ENCODE peak calls at places on chromosomes 11 and 22, in nine cellular contexts. D, Q, U, I, L, B, O, H and G are unnamed samples.

GRCh38 chr11:118892515-118892914 is 8.8 kb downstream of the CXCR5 start:
- DNase-seq in D (no peak), Q (no peak), U (no peak), I (no peak), L (no peak), B (no peak), O (no peak), H (no peak), G (peak)

GRCh38 chr22:39589880-39590279 is 19.3 kb downstream of the CACNA1I start:
- DNase-seq in D (no peak), Q (no peak), U (no peak), I (no peak), L (no peak), B (peak), O (no peak), H (no peak), G (no peak)

GRCh38 chr11:3745161-3745560 is 52.2 kb downstream of the NUP98 start:
- DNase-seq in D (no peak), Q (no peak), U (no peak), I (no peak), L (no peak), B (no peak), O (no peak), H (no peak), G (no peak)

GRCh38 chr22:30427871-30428270 is 2.3 kb downstream of the MTFP1 start:
- DNase-seq in D (no peak), Q (no peak), U (no peak), I (no peak), L (no peak), B (no peak), O (no peak), H (no peak), G (peak)

GRCh38 chr11:64865286-64866172 is 12.9 kb downstream of the EHD1 start:
- DNase-seq in D (peak), Q (no peak), U (no peak), I (peak), L (no peak), B (no peak), O (no peak), H (no peak), G (peak)

GRCh38 chr11:84236436-84236835 is 950.3 kb upstream of the CCDC90B start:
- DNase-seq in D (no peak), Q (no peak), U (no peak), I (no peak), L (no peak), B (no peak), O (no peak), H (no peak), G (no peak)

GRCh38 chr11:32176223-32176811 is 85.4 kb downstream of the RCN1 start:
- DNase-seq in D (peak), Q (peak), U (peak), I (peak), L (peak), B (no peak), O (no peak), H (peak), G (peak)

GRCh38 chr11:128716661-128717210 is 22.9 kb downstream of the FLI1 start:
- DNase-seq in D (no peak), Q (no peak), U (no peak), I (peak), L (no peak), B (no peak), O (no peak), H (no peak), G (peak)

GRCh38 chr11:72975778-72976520 is 161.7 kb downstream of the ATG16L2 start:
- DNase-seq in D (peak), Q (no peak), U (no peak), I (peak), L (no peak), B (no peak), O (peak), H (no peak), G (no peak)